ENCODE peak calls at places on chromosomes 5 and 9, in six cellular contexts. W, P, K, B, Q and I are unnamed samples.
A peak's percentile ranks its signal among the peaks of the same experiment; 100 is the strongest.

GRCh38 chr9:38039090-38039906 is 29.7 kb downstream of the SHB start:
- DNase-seq in W (no peak), P (peak; percentile 90), K (no peak), B (no peak), Q (peak; percentile 76), I (no peak)

GRCh38 chr9:135174269-135174668 is 86.8 kb downstream of the OLFM1 start:
- DNase-seq in W (no peak), P (no peak), K (no peak), B (no peak), Q (no peak), I (no peak)

GRCh38 chr5:167708449-167708848 is 583.0 kb upstream of the WWC1 start:
- DNase-seq in W (no peak), P (no peak), K (no peak), B (no peak), Q (no peak), I (no peak)

GRCh38 chr5:172377438-172377837 is 76.9 kb downstream of the SH3PXD2B start:
- DNase-seq in W (no peak), P (no peak), K (no peak), B (no peak), Q (no peak), I (no peak)

GRCh38 chr5:55218966-55219365 is 8.1 kb downstream of the MCIDAS start:
- DNase-seq in W (no peak), P (peak; percentile 39), K (no peak), B (no peak), Q (no peak), I (no peak)

GRCh38 chr9:17614246-17614645 is 35.4 kb downstream of the SH3GL2 start:
- DNase-seq in W (no peak), P (no peak), K (no peak), B (no peak), Q (no peak), I (no peak)

GRCh38 chr5:92775711-92776615 is 805.1 kb downstream of the NR2F1-AS1 start:
- DNase-seq in W (no peak), P (no peak), K (no peak), B (no peak), Q (peak; percentile 40), I (no peak)

GRCh38 chr5:34658023-34658422 is 1.9 kb downstream of the RAI14 start:
- DNase-seq in W (no peak), P (no peak), K (no peak), B (no peak), Q (no peak), I (peak; percentile 33)

GRCh38 chr5:98372351-98372750 is 401.1 kb upstream of the RGMB start:
- DNase-seq in W (no peak), P (no peak), K (no peak), B (no peak), Q (no peak), I (no peak)

GRCh38 chr5:75640395-75640794 is 29.1 kb downstream of the ANKDD1B start:
- DNase-seq in W (no peak), P (no peak), K (no peak), B (no peak), Q (peak; percentile 74), I (peak; percentile 86)

GRCh38 chr9:13787234-13787833 is 507.8 kb upstream of the MPDZ start:
- DNase-seq in W (no peak), P (no peak), K (no peak), B (no peak), Q (peak; percentile 4), I (peak; percentile 38)

GRCh38 chr9:71909887-71910601 is 949 bp downstream of the ABHD17B start:
- DNase-seq in W (peak; percentile 79), P (peak; percentile 60), K (no peak), B (no peak), Q (peak; percentile 9), I (peak; percentile 47)

GRCh38 chr5:34929720-34930526 is 564 bp downstream of the DNAJC21 start:
- DNase-seq in W (peak; percentile 96), P (peak; percentile 82), K (no peak), B (peak; percentile 67), Q (peak; percentile 76), I (peak; percentile 88)

GRCh38 chr9:113531919-113532808 is 68.6 kb downstream of the RGS3 start:
- DNase-seq in W (peak; percentile 32), P (no peak), K (no peak), B (no peak), Q (no peak), I (no peak)

GRCh38 chr9:131228988-131229387 is 47.3 kb downstream of the FAM78A start:
- DNase-seq in W (no peak), P (no peak), K (no peak), B (no peak), Q (no peak), I (no peak)

GRCh38 chr5:95816803-95817202 is 5.7 kb downstream of the GLRX start:
- DNase-seq in W (no peak), P (no peak), K (no peak), B (no peak), Q (no peak), I (no peak)

GRCh38 chr9:125399165-125399564 is 137.5 kb downstream of the GAPVD1 start:
- DNase-seq in W (no peak), P (no peak), K (no peak), B (no peak), Q (no peak), I (no peak)

GRCh38 chr9:35518212-35518917 is 28.5 kb downstream of the RUSC2 start:
- DNase-seq in W (no peak), P (peak; percentile 93), K (peak; percentile 98), B (no peak), Q (peak; percentile 90), I (peak; percentile 83)

GRCh38 chr9:98380065-98380681 is 124.7 kb upstream of the TBC1D2 start:
- DNase-seq in W (no peak), P (peak; percentile 57), K (peak; percentile 19), B (no peak), Q (peak; percentile 37), I (peak; percentile 63)